ENCODE peak calls at places on chromosomes 11 and 22, in four cellular contexts. I is GM23338, A is PC-3, X is hepatocyte. F is an unnamed sample. For H3K4me1, the result is how much of the 10 kb centered on the place peaks cover.

GRCh38 chr11:45936655-45937054 is 14.2 kb downstream of the LARGE2 start:
- DNase-seq in I (no peak), A (no peak), X (no peak), F (no peak)

GRCh38 chr11:29507381-29507780 is 509.4 kb downstream of the KCNA4 start:
- DNase-seq in I (no peak), A (no peak), X (no peak), F (no peak)

GRCh38 chr11:33258631-33259184 is 1.5 kb downstream of the HIPK3 start:
- DNase-seq in I (no peak), A (peak), X (no peak), F (no peak)

GRCh38 chr11:64337538-64338249 is 2.3 kb upstream of the CCDC88B start:
- DNase-seq in I (no peak), A (no peak), X (no peak), F (no peak)

GRCh38 chr22:37205046-37205445 is 7.2 kb downstream of the SSTR3 start:
- DNase-seq in I (no peak), A (no peak), X (no peak), F (no peak)

GRCh38 chr11:2575611-2576051 is 124.2 kb downstream of the KCNQ1OT1 start:
- DNase-seq in I (no peak), A (no peak), X (no peak), F (no peak)

GRCh38 chr11:11044137-11044855 is 186.4 kb upstream of the ZBED5 start:
- DNase-seq in I (no peak), A (no peak), X (no peak), F (no peak)

GRCh38 chr11:118230088-118230487 is 5.3 kb upstream of the JAML start:
- DNase-seq in I (no peak), A (no peak), X (no peak), F (no peak)

GRCh38 chr11:976431-977160 is 50.9 kb downstream of the AP2A2 start:
- DNase-seq in I (no peak), A (no peak), X (no peak), F (no peak)

GRCh38 chr11:131767421-131767820 is 397.0 kb downstream of the NTM start:
- DNase-seq in I (no peak), A (no peak), X (no peak), F (no peak)

GRCh38 chr11:112795142-112795815 is 165.9 kb upstream of the NCAM1 start:
- DNase-seq in I (peak), A (peak), X (peak), F (peak)
- TF ChIP-seq EZH2phosphoT487 in I (no peak), A (no peak), X (no peak), F (no peak)

GRCh38 chr11:66686801-66687750 is 9.4 kb upstream of the RBM4B start:
- DNase-seq in I (no peak), A (no peak), X (no peak), F (no peak)

GRCh38 chr11:66684635-66685034 is 6.9 kb upstream of the RBM4B start:
- DNase-seq in I (no peak), A (no peak), X (no peak), F (no peak)

GRCh38 chr11:66685276-66686099 is 7.8 kb upstream of the RBM4B start:
- DNase-seq in I (no peak), A (no peak), X (no peak), F (no peak)

GRCh38 chr11:66687831-66688281 is 10.2 kb upstream of the RBM4B start:
- DNase-seq in I (no peak), A (no peak), X (no peak), F (no peak)

DNA sequence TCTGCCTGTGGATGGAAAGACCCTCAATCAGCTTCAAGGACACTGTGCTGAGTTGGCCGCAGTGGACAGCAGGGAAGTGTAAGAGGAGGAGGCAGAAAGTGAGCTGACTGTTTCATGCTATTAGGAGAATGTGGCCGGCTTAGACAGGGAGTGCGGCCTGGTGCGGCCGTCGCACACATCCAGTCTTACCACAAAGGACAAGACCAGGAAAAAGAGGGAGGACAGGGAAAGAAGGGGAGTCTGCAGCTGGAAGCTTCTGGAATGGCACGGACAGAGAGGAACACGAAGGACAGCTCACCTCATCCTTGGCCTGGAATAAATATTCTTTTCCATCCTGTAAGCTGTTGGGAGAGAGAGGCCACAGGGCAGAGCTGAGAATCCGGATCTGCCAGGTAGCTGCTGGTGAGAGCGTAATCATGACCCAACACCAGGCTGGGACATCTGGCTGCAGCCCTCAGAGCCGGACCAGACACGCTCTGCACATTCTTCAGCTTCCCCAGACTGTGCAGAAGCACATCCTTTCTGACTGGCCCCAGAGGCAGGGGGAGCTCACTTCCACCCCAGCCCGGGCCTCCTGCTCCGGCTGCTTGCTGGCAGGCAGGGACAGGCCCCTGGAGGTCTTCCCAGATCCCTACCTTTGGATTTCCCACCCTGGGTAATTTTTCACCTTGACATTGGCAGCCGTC is 8.6 kb upstream of the RBM4B start:
- DNase-seq in I (no peak), A (no peak), X (no peak), F (no peak)
- H3K4me1 ChIP-seq in I (under half), A (under half), X (under half), F (under half)

DNA sequence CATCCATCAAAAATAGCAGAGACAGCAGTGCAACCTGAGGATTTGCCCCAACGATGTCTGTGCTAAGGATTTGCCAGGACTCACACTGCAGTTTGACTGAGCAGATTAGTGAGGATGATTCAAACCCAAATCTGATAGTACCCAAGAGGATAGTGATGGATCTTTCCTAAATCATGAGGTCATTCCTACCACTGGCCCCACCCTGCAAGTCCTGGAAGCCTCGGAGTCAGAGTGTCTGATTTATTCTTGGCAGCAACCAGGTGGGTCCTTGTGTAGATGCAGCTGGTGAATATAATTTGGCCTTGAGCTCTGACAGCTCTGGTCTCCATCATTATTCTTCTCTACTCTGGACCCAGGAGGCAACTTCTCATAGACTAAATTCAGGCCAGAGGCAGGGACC is 179.3 kb upstream of the RAG2 start:
- DNase-seq in I (no peak), A (no peak), X (no peak), F (no peak)
- TF ChIP-seq EZH2phosphoT487 in I (no peak), A (no peak), X (no peak), F (no peak)

DNA sequence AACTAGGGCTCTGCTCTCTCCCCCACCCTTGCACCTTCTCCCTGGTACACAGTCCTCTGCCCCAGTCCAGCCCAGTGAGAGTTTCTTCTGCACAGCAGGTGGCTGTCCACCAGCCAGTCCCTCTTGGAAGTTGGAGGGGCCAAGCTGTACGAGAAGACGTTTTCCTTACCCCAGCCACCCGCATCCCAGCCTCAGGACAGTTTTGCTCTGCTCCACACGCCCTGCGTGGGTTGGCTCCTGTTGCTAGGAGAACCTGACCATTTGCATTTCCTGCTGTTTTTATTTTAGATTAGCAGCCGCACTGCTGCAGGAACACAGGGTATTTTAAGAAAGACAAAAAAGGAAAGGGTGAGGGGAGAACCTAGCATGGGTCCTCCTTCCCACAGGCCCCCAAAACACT is 17.6 kb upstream of the NRGN start:
- DNase-seq in I (no peak), A (no peak), X (no peak), F (no peak)
- H3K4me1 ChIP-seq in I (under half), A (under half), X (under half), F (under half)

F was measured in neural progenitor cell.